ENCODE peak calls at places on chromosome 7, in seven cellular contexts. T, G, V, M, P, C and D are unnamed samples.

GRCh38 chr7:98439484-98439883 is 38.6 kb upstream of the BAIAP2L1 start:
- DNase-seq in T (no peak), G (no peak), V (no peak), M (no peak), P (no peak), C (no peak), D (no peak)

GRCh38 chr7:157528785-157529341 is 192.1 kb downstream of the DNAJB6 start:
- DNase-seq in T (no peak), G (no peak), V (no peak), M (no peak), P (no peak), C (no peak), D (no peak)

GRCh38 chr7:136509466-136509865 is 359.0 kb upstream of the CHRM2 start:
- DNase-seq in T (no peak), G (no peak), V (no peak), M (no peak), P (no peak), C (no peak), D (no peak)

GRCh38 chr7:117949232-117949631 is 76.0 kb upstream of the CTTNBP2 start:
- DNase-seq in T (no peak), G (no peak), V (no peak), M (no peak), P (no peak), C (no peak), D (no peak)

GRCh38 chr7:25722856-25723255 is 429.1 kb upstream of the NFE2L3 start:
- DNase-seq in T (no peak), G (no peak), V (no peak), M (no peak), P (no peak), C (no peak), D (no peak)

GRCh38 chr7:127792528-127793342 is 140.7 kb downstream of the SND1 start:
- DNase-seq in T (no peak), G (no peak), V (peak), M (peak), P (no peak), C (peak), D (no peak)

GRCh38 chr7:28517206-28517605 is 104.9 kb downstream of the CREB5 start:
- DNase-seq in T (no peak), G (no peak), V (no peak), M (no peak), P (no peak), C (no peak), D (no peak)

GRCh38 chr7:157499121-157499834 is 162.5 kb downstream of the DNAJB6 start:
- DNase-seq in T (no peak), G (no peak), V (no peak), M (no peak), P (no peak), C (no peak), D (no peak)

GRCh38 chr7:12508005-12508404 is 62.5 kb upstream of the SCIN start:
- DNase-seq in T (no peak), G (no peak), V (no peak), M (no peak), P (no peak), C (no peak), D (no peak)

GRCh38 chr7:98870071-98870651 is 347 bp upstream of the TMEM130 start:
- DNase-seq in T (peak), G (peak), V (no peak), M (peak), P (peak), C (peak), D (peak)

GRCh38 chr7:46744957-46745699 is 824.1 kb upstream of the IGFBP3 start:
- DNase-seq in T (no peak), G (no peak), V (no peak), M (no peak), P (no peak), C (no peak), D (no peak)

GRCh38 chr7:24825931-24826661 is 68.8 kb upstream of the GSDME start:
- DNase-seq in T (no peak), G (no peak), V (peak), M (peak), P (no peak), C (no peak), D (no peak)

GRCh38 chr7:147759327-147759943 is 831.1 kb upstream of the C7orf33 start:
- DNase-seq in T (no peak), G (no peak), V (no peak), M (no peak), P (peak), C (no peak), D (no peak)

GRCh38 chr7:74027683-74028320 is at the start of gene ELN:
- DNase-seq in T (no peak), G (no peak), V (no peak), M (no peak), P (peak), C (no peak), D (no peak)

GRCh38 chr7:122535086-122535485 is 163.8 kb downstream of the RNF133 start:
- DNase-seq in T (no peak), G (no peak), V (no peak), M (no peak), P (no peak), C (no peak), D (no peak)

GRCh38 chr7:124536156-124536762 is 229.3 kb downstream of the GPR37 start:
- DNase-seq in T (no peak), G (no peak), V (no peak), M (no peak), P (no peak), C (no peak), D (no peak)

GRCh38 chr7:41046221-41046761 is 656.6 kb downstream of the INHBA start:
- DNase-seq in T (no peak), G (no peak), V (no peak), M (no peak), P (no peak), C (no peak), D (no peak)

GRCh38 chr7:131443496-131443895 is 112.9 kb downstream of the PODXL start:
- DNase-seq in T (no peak), G (no peak), V (no peak), M (no peak), P (no peak), C (no peak), D (no peak)

GRCh38 chr7:43869018-43869897 is at the start of gene MRPS24:
- DNase-seq in T (peak), G (peak), V (peak), M (peak), P (peak), C (peak), D (peak)

GRCh38 chr7:102024769-102025391 is 207.5 kb downstream of the CUX1 start:
- DNase-seq in T (no peak), G (no peak), V (peak), M (no peak), P (no peak), C (no peak), D (no peak)

GRCh38 chr7:117931314-117931713 is 58.1 kb upstream of the CTTNBP2 start:
- DNase-seq in T (no peak), G (no peak), V (no peak), M (no peak), P (no peak), C (no peak), D (no peak)

GRCh38 chr7:98555403-98555802 is 61.7 kb upstream of the NPTX2 start:
- DNase-seq in T (no peak), G (no peak), V (no peak), M (no peak), P (no peak), C (no peak), D (no peak)

GRCh38 chr7:66627151-66627681 is 1.5 kb upstream of the KCTD7 start:
- DNase-seq in T (no peak), G (no peak), V (no peak), M (no peak), P (peak), C (no peak), D (no peak)

GRCh38 chr7:148664319-148664718 is 34.4 kb upstream of the CUL1 start:
- DNase-seq in T (no peak), G (no peak), V (no peak), M (no peak), P (no peak), C (no peak), D (no peak)

GRCh38 chr7:103348452-103348851 is 1.0 kb downstream of the PSMC2 start:
- DNase-seq in T (no peak), G (no peak), V (no peak), M (no peak), P (no peak), C (no peak), D (no peak)

GRCh38 chr7:22452142-22452763 is 47.7 kb downstream of the STEAP1B start:
- DNase-seq in T (no peak), G (no peak), V (peak), M (peak), P (peak), C (peak), D (peak)

GRCh38 chr7:30179016-30179436 is 44.2 kb downstream of the MTURN start:
- DNase-seq in T (no peak), G (peak), V (no peak), M (no peak), P (no peak), C (no peak), D (peak)

GRCh38 chr7:48429117-48429516 is 257.9 kb downstream of the ABCA13 start:
- DNase-seq in T (no peak), G (no peak), V (no peak), M (no peak), P (no peak), C (no peak), D (no peak)

GRCh38 chr7:48427671-48428070 is 256.4 kb downstream of the ABCA13 start:
- DNase-seq in T (no peak), G (no peak), V (no peak), M (no peak), P (no peak), C (no peak), D (no peak)

GRCh38 chr7:48426331-48426965 is 255.2 kb downstream of the ABCA13 start:
- DNase-seq in T (no peak), G (no peak), V (no peak), M (no peak), P (no peak), C (no peak), D (no peak)

GRCh38 chr7:48428091-48428710 is 256.9 kb downstream of the ABCA13 start:
- DNase-seq in T (no peak), G (no peak), V (no peak), M (no peak), P (no peak), C (no peak), D (no peak)

GRCh38 chr7:48426966-48427555 is 255.8 kb downstream of the ABCA13 start:
- DNase-seq in T (no peak), G (no peak), V (no peak), M (no peak), P (no peak), C (no peak), D (no peak)
- TF ChIP-seq TAF1 in T (no peak), G (no peak), V (no peak), M (no peak), P (no peak), C (no peak), D (no peak)

GRCh38 chr7:90222811-90223725 is 11.5 kb downstream of the STEAP2 start:
- DNase-seq in T (no peak), G (no peak), V (peak), M (no peak), P (no peak), C (no peak), D (no peak)
- TF ChIP-seq TAF1 in T (no peak), G (no peak), V (no peak), M (no peak), P (no peak), C (no peak), D (no peak)

GRCh38 chr7:141551773-141552162 is 558 bp downstream of the AGK start:
- DNase-seq in T (no peak), G (no peak), V (no peak), M (no peak), P (no peak), C (no peak), D (no peak)

GRCh38 chr7:141551080-141551772 is at the start of gene AGK:
- DNase-seq in T (peak), G (no peak), V (peak), M (peak), P (peak), C (peak), D (peak)

GRCh38 chr7:141544831-141545230 is 6.4 kb upstream of the AGK start:
- DNase-seq in T (no peak), G (no peak), V (no peak), M (no peak), P (no peak), C (peak), D (no peak)

GRCh38 chr7:141549582-141549981 is 1.6 kb upstream of the AGK start:
- DNase-seq in T (no peak), G (no peak), V (no peak), M (no peak), P (no peak), C (no peak), D (no peak)

DNA sequence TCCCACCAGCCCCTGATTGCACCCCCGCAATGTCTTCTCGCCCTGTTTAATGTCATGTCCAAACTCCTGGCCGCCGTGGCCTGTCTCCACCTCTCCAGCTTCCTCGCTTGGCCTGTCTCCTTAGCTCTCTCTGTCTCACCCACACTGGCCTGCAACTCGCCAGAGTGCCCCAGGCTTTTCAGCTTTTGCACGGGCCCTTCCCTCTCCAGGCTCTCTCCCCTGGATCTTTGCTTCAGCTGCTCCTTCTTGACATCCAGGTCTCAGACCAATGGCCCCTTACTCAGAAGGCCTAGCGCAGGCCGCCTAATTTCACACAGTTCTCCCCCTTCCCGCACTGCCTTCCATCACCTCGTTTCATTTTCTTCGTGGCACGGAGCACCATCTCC is 523 bp upstream of the AGK start:
- DNase-seq in T (peak), G (no peak), V (no peak), M (no peak), P (peak), C (no peak), D (peak)
- TF ChIP-seq TAF1 in T (no peak), G (no peak), V (no peak), M (no peak), P (no peak), C (no peak), D (no peak)

GRCh38 chr7:91518058-91518457 is 253.8 kb downstream of the FZD1 start:
- DNase-seq in T (no peak), G (no peak), V (no peak), M (no peak), P (no peak), C (no peak), D (no peak)
- TF ChIP-seq TAF1 in T (no peak), G (no peak), V (no peak), M (no peak), P (no peak), C (no peak), D (no peak)

DNA sequence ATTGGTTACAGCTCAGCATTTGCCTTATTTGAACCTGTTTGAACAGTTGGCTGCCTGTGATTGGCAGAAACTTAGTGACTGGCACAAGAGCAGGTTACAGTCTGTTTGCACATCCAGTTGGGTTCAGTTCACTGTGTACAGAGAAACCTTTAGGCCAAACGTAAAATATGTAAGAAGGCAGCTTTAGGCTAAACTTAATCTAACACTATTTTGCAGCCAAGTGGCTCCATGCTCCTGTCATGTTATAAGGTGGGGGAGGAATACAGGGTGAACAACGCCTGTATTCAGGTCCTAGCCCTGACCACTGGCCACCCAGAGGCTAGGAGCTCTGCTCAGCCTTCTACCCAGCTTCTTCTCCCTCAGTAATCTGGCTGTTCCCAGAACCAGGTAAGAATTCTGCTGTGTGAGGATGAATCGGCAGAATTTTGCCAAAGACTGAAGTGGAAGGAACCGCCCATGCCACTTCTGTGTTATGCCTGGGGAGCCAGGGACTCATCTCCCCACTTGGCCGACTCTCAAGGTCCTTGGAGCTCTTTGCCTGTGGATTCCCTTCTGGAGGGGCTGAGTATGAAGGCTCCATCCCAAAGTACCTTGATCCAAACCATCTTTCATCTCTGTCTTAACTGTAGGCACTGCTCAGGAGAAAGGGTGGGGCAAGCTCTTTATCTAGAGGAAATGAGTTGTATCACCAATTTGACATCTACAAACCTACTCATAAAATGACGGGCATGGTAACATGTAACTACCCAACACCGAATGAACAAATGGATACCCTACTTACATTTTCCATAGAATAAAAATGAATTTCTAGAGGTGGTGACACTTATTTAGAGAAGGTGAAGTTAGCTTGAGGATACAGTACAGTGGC is 164.4 kb upstream of the NAMPT start:
- DNase-seq in T (no peak), G (no peak), V (no peak), M (no peak), P (no peak), C (no peak), D (no peak)
- TF ChIP-seq TAF1 in T (no peak), G (no peak), V (no peak), M (peak), P (no peak), C (no peak), D (no peak)

DNA sequence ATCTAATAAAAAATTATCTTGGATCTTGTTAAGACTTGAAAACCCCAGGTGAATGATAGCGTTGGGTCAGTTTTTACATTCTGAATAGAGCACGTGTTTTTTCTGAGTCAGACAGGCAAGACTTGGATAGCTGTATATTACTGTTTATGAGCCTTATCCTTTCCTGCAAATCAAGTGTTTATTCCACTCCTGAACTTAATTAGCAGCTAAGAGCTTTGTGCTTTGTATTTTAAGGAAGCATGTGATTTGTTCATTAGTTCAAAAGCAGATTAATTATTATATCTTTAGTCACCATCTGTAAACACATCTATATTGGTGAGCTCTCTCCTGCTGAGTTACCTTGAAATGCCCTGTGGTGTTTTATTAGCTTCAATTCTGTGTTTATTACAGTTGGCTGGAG is 98.6 kb upstream of the PRPS1L1 start:
- DNase-seq in T (no peak), G (no peak), V (no peak), M (no peak), P (no peak), C (no peak), D (no peak)
- TF ChIP-seq TAF1 in T (no peak), G (no peak), V (no peak), M (no peak), P (no peak), C (no peak), D (no peak)

DNA sequence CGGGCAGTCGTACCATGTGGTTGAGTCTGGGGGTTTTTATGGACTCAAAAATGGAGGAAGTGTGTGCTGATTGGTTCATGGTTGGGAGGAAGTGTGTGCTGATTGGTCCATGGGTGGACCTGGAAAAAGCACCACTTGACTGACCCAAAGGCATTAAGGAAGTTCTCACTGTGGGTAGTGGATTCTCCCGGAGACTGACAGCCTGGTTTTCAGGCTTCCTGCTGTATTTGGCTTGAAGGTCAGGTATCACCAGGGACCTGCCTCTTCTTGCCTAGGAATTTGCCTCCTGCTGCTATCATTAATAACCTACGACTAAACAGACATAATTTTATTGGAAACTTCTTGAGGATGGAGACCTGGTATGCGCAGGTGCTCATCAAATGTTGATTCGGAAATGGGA is 268.8 kb upstream of the LRGUK start:
- DNase-seq in T (no peak), G (no peak), V (no peak), M (no peak), P (no peak), C (no peak), D (no peak)
- TF ChIP-seq TAF1 in T (no peak), G (no peak), V (no peak), M (no peak), P (no peak), C (no peak), D (no peak)

GRCh38 chr7:92835140-92835850 is 1.1 kb downstream of the CDK6 start:
- DNase-seq in T (peak), G (no peak), V (peak), M (peak), P (peak), C (no peak), D (peak)
- TF ChIP-seq TAF1 in T (no peak), G (peak), V (no peak), M (peak), P (no peak), C (peak), D (peak)

GRCh38 chr7:70700935-70701425 is 431.0 kb upstream of the GALNT17 start:
- DNase-seq in T (no peak), G (no peak), V (no peak), M (no peak), P (no peak), C (no peak), D (no peak)
- TF ChIP-seq TAF1 in T (no peak), G (no peak), V (no peak), M (no peak), P (no peak), C (no peak), D (no peak)

GRCh38 chr7:129401968-129402860 is 32.0 kb upstream of the STRIP2 start:
- DNase-seq in T (no peak), G (peak), V (no peak), M (no peak), P (no peak), C (no peak), D (no peak)
- TF ChIP-seq TAF1 in T (no peak), G (no peak), V (no peak), M (no peak), P (no peak), C (no peak), D (no peak)